ENCODE peak calls at places on chromosome 7, in five cellular contexts. C, Z, G, P and E are unnamed samples.

GRCh38 chr7:140074780-140075179 is 12.0 kb upstream of the PARP12 start:
- DNase-seq in Z (no peak), C (no peak), P (peak; percentile 50), G (no peak), E (peak; percentile 35)

GRCh38 chr7:29565186-29565540 is 1.5 kb downstream of the PRR15 start:
- DNase-seq in G (no peak), C (no peak), P (peak; percentile 41), Z (no peak), E (no peak)

GRCh38 chr7:6243168-6243567 is 29.3 kb downstream of the CYTH3 start:
- DNase-seq in C (no peak), G (no peak), P (no peak), Z (no peak), E (no peak)

GRCh38 chr7:71705217-71705616 is 573.3 kb downstream of the GALNT17 start:
- DNase-seq in C (no peak), G (no peak), Z (no peak), P (no peak), E (no peak)

GRCh38 chr7:151725844-151726770 is 150.8 kb downstream of the PRKAG2 start:
- DNase-seq in G (peak; percentile 68), C (no peak), Z (no peak), P (no peak), E (no peak)

GRCh38 chr7:27547401-27547800 is 115.3 kb downstream of the HIBADH start:
- DNase-seq in P (peak; percentile 82), C (no peak), G (no peak), Z (no peak), E (peak; percentile 22)

GRCh38 chr7:157573244-157573643 is 236.4 kb downstream of the DNAJB6 start:
- DNase-seq in Z (peak; percentile 22), P (no peak), G (no peak), C (no peak), E (no peak)

GRCh38 chr7:88835147-88835728 is 39.7 kb upstream of the TEX47 start:
- DNase-seq in G (peak; percentile 6), P (peak; percentile 8), C (peak; percentile 24), Z (no peak), E (peak; percentile 0)

GRCh38 chr7:82441916-82442478 is 1.6 kb downstream of the CACNA2D1 start:
- DNase-seq in P (peak; percentile 30), Z (no peak), C (no peak), G (peak; percentile 23), E (peak; percentile 11)